ENCODE peak calls at places on chromosomes 4 and X, in nine cellular contexts. Z is IMR-90, H is fibroblast of lung, Y is OCI-LY7, Q is mammary epithelial cell, M is H9, L is HCT116, V is Karpas-422, W is mesendoderm. N is an unnamed sample.

GRCh38 chr4:1401409-1402020 is 4.7 kb downstream of the NKX1-1 start:
- DNase-seq in L (no peak), Z (no peak), Y (no peak), Q (no peak), M (peak), W (no peak), V (no peak), H (no peak), N (no peak)

GRCh38 chrX:17456526-17456925 is 81.5 kb downstream of the NHS start:
- DNase-seq in Q (no peak), V (no peak), H (no peak), Y (no peak), Z (no peak), M (no peak), W (no peak), L (no peak), N (peak)

GRCh38 chr4:97978791-97979488 is 164.3 kb downstream of the STPG2 start:
- DNase-seq in H (no peak), W (no peak), Y (no peak), M (no peak), L (no peak), Z (no peak), Q (no peak), V (no peak), N (peak)

GRCh38 chr4:145735330-145735638 is 55.3 kb downstream of the C4orf51 start:
- DNase-seq in H (peak), Q (peak), M (no peak), V (no peak), Z (peak), L (no peak), W (peak), Y (no peak), N (no peak)

GRCh38 chr4:123547167-123547817 is 150.7 kb downstream of the SPRY1 start:
- DNase-seq in Q (peak), M (peak), H (no peak), W (peak), Y (no peak), L (no peak), Z (no peak), V (no peak), N (peak)

GRCh38 chrX:10797493-10797892 is 177.1 kb upstream of the MID1 start:
- DNase-seq in L (no peak), Y (no peak), W (peak), Q (peak), Z (peak), V (no peak), M (no peak), H (peak), N (no peak)

GRCh38 chr4:7295917-7296660 is 103.8 kb downstream of the SORCS2 start:
- DNase-seq in L (peak), V (peak), M (no peak), Q (peak), H (peak), Y (no peak), Z (peak), W (no peak), N (no peak)

GRCh38 chr4:6372649-6373525 is 99.5 kb downstream of the PPP2R2C start:
- DNase-seq in L (peak), Q (peak), W (peak), Y (peak), H (peak), M (peak), Z (peak), V (peak), N (peak)

GRCh38 chr4:25377572-25377882 is 464 bp downstream of the ANAPC4 start:
- DNase-seq in H (no peak), W (no peak), M (no peak), Z (no peak), Q (peak), L (no peak), V (peak), Y (no peak), N (no peak)

GRCh38 chrX:32933548-32933947 is 277.8 kb downstream of the DMD start:
- DNase-seq in Z (no peak), H (no peak), Q (no peak), L (no peak), V (no peak), W (peak), M (no peak), Y (no peak), N (no peak)

GRCh38 chrX:130555341-130555740 is 153.6 kb downstream of the RBMX2 start:
- DNase-seq in Z (no peak), V (no peak), H (no peak), M (no peak), Q (no peak), L (no peak), W (no peak), Y (no peak), N (no peak)

GRCh38 chr4:129362685-129363274 is 266.8 kb downstream of the C4orf33 start:
- DNase-seq in Q (peak), V (peak), W (peak), Z (peak), M (peak), H (peak), Y (peak), L (peak), N (peak)

GRCh38 chrX:9340619-9341304 is 124.1 kb upstream of the TBL1X start:
- DNase-seq in L (no peak), Z (peak), V (peak), Y (peak), W (peak), Q (no peak), M (peak), H (peak), N (peak)

GRCh38 chrX:104098151-104098808 is 14.0 kb upstream of the ZCCHC18 start:
- DNase-seq in W (peak), Y (peak), Q (peak), Z (peak), H (peak), V (peak), L (peak), M (no peak), N (peak)

GRCh38 chrX:27446423-27446822 is 16.7 kb downstream of the PPP4R3C start:
- DNase-seq in Y (no peak), H (no peak), L (no peak), W (no peak), Q (no peak), V (no peak), Z (no peak), M (no peak), N (no peak)

GRCh38 chrX:111759676-111760075 is 78.7 kb downstream of the ALG13 start:
- DNase-seq in L (no peak), Q (no peak), Y (no peak), W (no peak), M (no peak), V (no peak), Z (no peak), H (no peak), N (no peak)

GRCh38 chrX:71170660-71171059 is 26.0 kb downstream of the NLGN3 start:
- DNase-seq in Q (no peak), V (no peak), W (no peak), L (no peak), Z (no peak), Y (no peak), H (no peak), M (no peak), N (no peak)

GRCh38 chrX:80812176-80812575 is 2.5 kb upstream of the BRWD3 start:
- DNase-seq in Y (peak), Z (peak), W (peak), M (peak), L (no peak), V (peak), Q (peak), H (peak), N (peak)

GRCh38 chr4:73653695-73654106 is 33.5 kb upstream of the RASSF6 start:
- DNase-seq in M (no peak), Y (peak), L (peak), Q (peak), V (peak), W (peak), Z (peak), H (peak), N (peak)

GRCh38 chrX:118976599-118977340 is 2.4 kb downstream of the LONRF3 start:
- DNase-seq in M (no peak), Z (no peak), V (peak), H (no peak), L (no peak), Y (peak), W (peak), Q (no peak), N (no peak)

GRCh38 chrX:134294548-134294947 is 57.6 kb downstream of the CCDC160 start:
- DNase-seq in W (no peak), V (peak), Q (no peak), Z (peak), L (no peak), H (no peak), M (no peak), Y (peak), N (no peak)

GRCh38 chr4:123024710-123025109 is 102.3 kb upstream of the NUDT6 start:
- DNase-seq in H (no peak), Q (no peak), Z (no peak), Y (no peak), W (no peak), M (no peak), L (no peak), V (no peak), N (no peak)

GRCh38 chr4:174549696-174550095 is 27.4 kb upstream of the HPGD start:
- DNase-seq in H (no peak), Y (no peak), W (no peak), M (no peak), V (no peak), L (no peak), Z (no peak), Q (no peak), N (no peak)

GRCh38 chr4:109702950-109703663 is at the start of gene CASP6:
- DNase-seq in Z (peak), V (peak), H (peak), W (peak), Y (peak), M (peak), L (peak), Q (peak), N (peak)

GRCh38 chrX:1462596-1463251 is 10.0 kb upstream of the ASMTL start:
- DNase-seq in Q (no peak), Z (peak), Y (no peak), W (no peak), V (no peak), L (no peak), M (no peak), H (peak), N (no peak)

GRCh38 chrX:47358387-47359065 is 11.9 kb upstream of the ZNF157 start:
- DNase-seq in M (no peak), W (no peak), L (no peak), Z (no peak), V (no peak), Q (no peak), Y (peak), H (no peak), N (no peak)

GRCh38 chr4:41222259-41222658 is 7.9 kb upstream of the APBB2 start:
- DNase-seq in W (no peak), Y (no peak), H (no peak), V (no peak), L (no peak), Z (no peak), M (no peak), Q (no peak), N (no peak)

GRCh38 chrX:102604327-102604726 is 5.0 kb downstream of the ARMCX5 start:
- DNase-seq in Q (no peak), H (no peak), Y (no peak), L (no peak), Z (no peak), W (no peak), M (no peak), V (no peak), N (peak)

GRCh38 chrX:56026816-56027215 is 205.3 kb upstream of the KLF8 start:
- DNase-seq in Z (no peak), Y (no peak), L (no peak), H (no peak), Q (no peak), V (no peak), W (no peak), M (no peak), N (no peak)

GRCh38 chr4:111776546-111776945 is 368.7 kb upstream of the FAM241A start:
- DNase-seq in V (no peak), W (no peak), L (no peak), M (no peak), H (peak), Y (no peak), Z (no peak), Q (no peak), N (no peak)

GRCh38 chrX:44875185-44875489 is 2.1 kb downstream of the KDM6A start:
- DNase-seq in M (no peak), H (no peak), Z (no peak), V (no peak), Y (no peak), Q (no peak), W (no peak), L (no peak), N (no peak)

GRCh38 chr4:75831856-75832405 is 70.3 kb downstream of the PPEF2 start:
- DNase-seq in M (peak), W (no peak), Y (no peak), V (no peak), L (no peak), Q (no peak), Z (no peak), H (no peak), N (peak)

GRCh38 chr4:86775061-86775460 is 74.1 kb downstream of the SLC10A6 start:
- DNase-seq in Y (no peak), V (no peak), Z (no peak), Q (no peak), H (no peak), W (no peak), L (no peak), M (no peak), N (no peak)

GRCh38 chr4:39304651-39305050 is 61.5 kb downstream of the RFC1 start:
- DNase-seq in L (no peak), V (no peak), Q (no peak), Z (no peak), W (no peak), Y (no peak), M (no peak), H (peak), N (no peak)
- H3K4me2 ChIP-seq in L (no peak), V (no peak), Q (no peak), Z (no peak), W (no peak), Y (no peak), M (no peak), H (no peak), N (no peak)

GRCh38 chrX:109484886-109485285 is 3.0 kb upstream of the GUCY2F start:
- DNase-seq in Y (no peak), Z (no peak), W (no peak), Q (peak), V (no peak), M (no peak), H (no peak), L (no peak), N (no peak)

GRCh38 chrX:109489174-109489573 is 7.3 kb upstream of the GUCY2F start:
- DNase-seq in M (no peak), V (no peak), W (no peak), L (no peak), Y (no peak), H (no peak), Z (no peak), Q (no peak), N (no peak)

GRCh38 chrX:109485470-109486340 is 3.8 kb upstream of the GUCY2F start:
- DNase-seq in M (peak), Y (peak), Z (peak), V (peak), W (peak), H (peak), Q (peak), L (peak), N (peak)

GRCh38 chrX:109481986-109482385 is at the start of gene GUCY2F:
- DNase-seq in M (no peak), L (no peak), Z (no peak), V (no peak), Q (no peak), W (no peak), Y (no peak), H (no peak), N (no peak)

GRCh38 chrX:109487640-109488039 is 5.8 kb upstream of the GUCY2F start:
- DNase-seq in L (no peak), H (no peak), V (peak), M (no peak), W (peak), Y (peak), Z (no peak), Q (no peak), N (no peak)
- H3K4me2 ChIP-seq in L (no peak), H (no peak), V (no peak), M (no peak), W (no peak), Y (peak), Z (no peak), Q (no peak), N (no peak)

GRCh38 chr4:144644368-144645101 is 1.4 kb upstream of the HHIP start:
- DNase-seq in L (no peak), Y (no peak), H (no peak), V (no peak), Q (no peak), W (no peak), Z (no peak), M (no peak), N (no peak)
- H3K4me2 ChIP-seq in L (no peak), Y (no peak), H (no peak), V (no peak), Q (no peak), W (no peak), Z (peak), M (no peak), N (no peak)

DNA sequence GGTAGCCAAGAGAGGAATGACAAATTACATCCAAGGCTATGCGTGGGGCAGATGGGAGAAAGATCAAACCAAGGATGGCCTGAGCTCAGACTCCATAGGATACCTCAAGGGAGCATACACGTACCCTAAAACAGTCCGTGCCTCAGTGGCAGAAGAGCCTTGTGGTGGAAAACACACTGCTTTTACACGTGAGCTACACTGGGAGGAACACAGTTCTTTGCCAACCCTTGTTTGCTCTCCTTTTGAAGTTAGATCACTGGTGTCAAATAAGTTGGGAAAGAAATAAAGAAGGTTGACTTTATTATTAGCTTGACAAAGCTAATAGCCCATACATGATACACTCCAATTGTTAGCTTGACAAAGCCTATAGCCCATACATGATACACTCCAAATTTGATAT is 141.9 kb downstream of the MGST2 start:
- DNase-seq in M (no peak), V (no peak), Q (no peak), L (no peak), W (no peak), H (no peak), Y (no peak), Z (no peak), N (no peak)
- H3K4me2 ChIP-seq in M (no peak), V (no peak), Q (no peak), L (no peak), W (no peak), H (no peak), Y (no peak), Z (no peak), N (no peak)

DNA sequence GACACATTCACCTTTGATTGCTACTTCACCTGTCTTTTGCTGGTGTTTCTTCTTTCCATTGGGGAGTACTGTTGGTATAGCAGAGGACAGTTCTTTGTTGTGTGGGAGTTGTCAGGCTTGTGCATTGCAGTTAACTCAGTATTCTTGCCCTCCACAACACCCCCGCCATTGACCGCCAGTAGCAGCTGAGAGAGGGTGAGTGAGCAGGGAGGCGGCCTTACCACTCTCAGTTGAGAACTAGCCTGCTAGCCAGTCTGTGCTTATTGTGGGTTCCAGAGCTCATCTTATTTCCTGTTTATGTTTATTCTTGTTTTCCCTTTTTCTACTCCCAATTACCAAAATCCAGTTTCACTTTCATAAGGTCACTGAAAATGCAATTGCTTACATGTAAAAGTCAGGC is 52.2 kb downstream of the STIM2 start:
- DNase-seq in M (no peak), H (no peak), V (no peak), W (peak), Y (no peak), Q (no peak), L (no peak), Z (no peak), N (peak)
- H3K4me2 ChIP-seq in M (no peak), H (peak), V (no peak), W (no peak), Y (no peak), Q (no peak), L (no peak), Z (peak), N (no peak)

DNA sequence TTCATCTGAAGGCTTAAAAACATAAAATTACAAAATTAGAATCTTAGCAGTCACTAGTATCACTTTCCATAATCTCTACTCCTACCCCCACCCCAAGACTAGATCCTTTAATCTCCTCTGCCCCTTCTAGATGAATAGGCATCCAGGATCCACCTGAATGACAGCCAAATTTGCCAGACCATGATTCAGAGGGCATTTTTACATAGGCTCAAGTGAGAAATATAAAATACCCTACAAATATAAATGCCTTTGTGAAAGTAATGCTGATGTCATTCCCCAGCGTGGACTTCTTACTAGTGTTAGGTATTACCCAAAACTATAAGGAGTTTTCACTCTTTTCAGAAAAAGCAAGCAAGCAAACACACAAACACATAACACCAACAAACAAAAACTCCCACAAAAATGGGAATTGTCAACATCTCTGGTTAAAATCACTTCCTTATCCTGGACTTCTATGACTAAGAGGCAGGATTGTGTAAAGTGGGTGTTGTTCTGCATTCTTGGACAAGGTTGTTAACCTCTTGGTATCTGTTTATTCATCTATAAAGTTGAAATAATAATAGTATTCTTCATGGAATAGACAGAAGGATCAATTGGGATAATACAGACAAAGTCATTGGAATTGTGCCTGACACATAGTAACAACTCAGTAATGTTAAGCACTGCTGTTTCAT is 51.3 kb upstream of the TMPRSS11F start:
- DNase-seq in Y (no peak), Z (no peak), W (no peak), V (no peak), H (peak), Q (peak), L (no peak), M (no peak), N (no peak)
- H3K4me2 ChIP-seq in Y (no peak), Z (no peak), W (no peak), V (no peak), H (no peak), Q (peak), L (peak), M (no peak), N (no peak)

GRCh38 chr4:53118676-53119075 is 247.2 kb downstream of the SCFD2 start:
- DNase-seq in L (no peak), Y (no peak), H (no peak), M (no peak), Z (no peak), W (no peak), Q (no peak), V (no peak), N (no peak)
- H3K4me2 ChIP-seq in L (no peak), Y (no peak), H (no peak), M (no peak), Z (no peak), W (no peak), Q (no peak), V (no peak), N (no peak)

DNA sequence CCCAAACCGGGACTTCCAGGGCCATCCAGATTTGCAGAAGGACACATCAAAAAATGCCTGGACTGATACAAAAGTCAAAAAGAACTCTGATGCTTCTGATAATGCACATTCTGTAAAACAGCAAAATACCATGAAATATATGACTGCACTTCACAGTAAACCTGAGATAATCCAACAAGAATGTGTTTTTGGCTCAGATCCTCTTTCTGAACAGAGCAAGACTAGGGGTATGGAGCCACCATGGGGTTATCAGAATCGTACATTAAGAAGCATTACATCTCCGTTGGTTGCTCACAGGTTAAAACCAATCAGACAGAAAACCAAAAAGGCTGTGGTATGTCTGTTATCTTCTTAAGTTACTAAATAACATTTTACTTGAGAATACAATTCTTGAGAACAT is 9.2 kb downstream of the PLK4 start:
- DNase-seq in W (no peak), V (no peak), Y (no peak), L (no peak), Q (no peak), H (peak), Z (peak), M (no peak), N (no peak)
- H3K4me2 ChIP-seq in W (no peak), V (no peak), Y (no peak), L (no peak), Q (no peak), H (no peak), Z (peak), M (no peak), N (no peak)

N was measured in neural progenitor cell.